ENCODE peak calls at places on chromosomes 13 and 19, in six cellular contexts. O is fibroblast of pulmonary artery; P is aorta; Y is PC-3; S is stimulated activated CD4-positive, alpha-beta T cell treated with anti-CD3 and anti-CD28 coated beads, Interleukin-2, amount 100 ng/mL, for 48 hours; V is head of caudate nucleus. H is an unnamed sample.

GRCh38 chr13:82688400-82688999 is 1193.8 kb downstream of the SLITRK1 start:
- DNase-seq in O (peak), P (no peak), Y (peak), S (no peak), V (no peak), H (no peak)

GRCh38 chr13:44874886-44875630 is 114.2 kb downstream of the NUFIP1 start:
- DNase-seq in O (no peak), P (no peak), Y (no peak), S (no peak), V (no peak), H (no peak)

GRCh38 chr13:75675421-75675820 is 39.3 kb downstream of the LMO7 start:
- DNase-seq in O (no peak), P (no peak), Y (no peak), S (no peak), V (no peak), H (no peak)

GRCh38 chr13:75458696-75459422 is 23.1 kb downstream of the TBC1D4 start:
- DNase-seq in O (no peak), P (no peak), Y (no peak), S (no peak), V (peak), H (no peak)

GRCh38 chr19:40716031-40716654 is 543 bp downstream of the COQ8B start:
- DNase-seq in O (no peak), P (no peak), Y (peak), S (peak), V (peak), H (no peak)

GRCh38 chr13:59452189-59452588 is 711.5 kb downstream of the DIAPH3 start:
- DNase-seq in O (no peak), P (no peak), Y (no peak), S (no peak), V (no peak), H (no peak)

GRCh38 chr19:13401388-13401787 is 104.9 kb downstream of the CACNA1A start:
- DNase-seq in O (peak), P (no peak), Y (peak), S (no peak), V (no peak), H (no peak)

GRCh38 chr13:99261040-99261439 is 2.9 kb upstream of the GPR18 start:
- DNase-seq in O (no peak), P (no peak), Y (no peak), S (no peak), V (no peak), H (no peak)

GRCh38 chr13:59480398-59480797 is 683.3 kb downstream of the DIAPH3 start:
- DNase-seq in O (peak), P (no peak), Y (no peak), S (no peak), V (no peak), H (no peak)

H was measured in NT2/D1.